ENCODE peak calls at places on chromosome 12, in eight cellular contexts. One of them, this sample, is unnamed.

GRCh38 chr12:63163542-63163941 is 12.5 kb upstream of the AVPR1A start:
- DNase-seq in ELR: no peak
- DNase-seq in GM12892: no peak
- DNase-seq in esophagus muscularis mucosa: no peak
- DNase-seq in right lobe of liver: no peak
- DNase-seq in AG08395: no peak
- DNase-seq in body of pancreas: no peak
- DNase-seq in naive thymus-derived CD8-positive, alpha-beta T cell: no peak
- DNase-seq in this sample: no peak

GRCh38 chr12:79725987-79726386 is 35.2 kb upstream of the PAWR start:
- DNase-seq in ELR: peak; percentile 92
- DNase-seq in GM12892: no peak
- DNase-seq in esophagus muscularis mucosa: no peak
- DNase-seq in right lobe of liver: no peak
- DNase-seq in AG08395: peak; percentile 66
- DNase-seq in body of pancreas: no peak
- DNase-seq in naive thymus-derived CD8-positive, alpha-beta T cell: no peak
- DNase-seq in this sample: no peak

GRCh38 chr12:101908395-101908794 is 31.0 kb downstream of the DRAM1 start:
- DNase-seq in ELR: no peak
- DNase-seq in GM12892: no peak
- DNase-seq in esophagus muscularis mucosa: no peak
- DNase-seq in right lobe of liver: no peak
- DNase-seq in AG08395: no peak
- DNase-seq in body of pancreas: peak; percentile 37
- DNase-seq in naive thymus-derived CD8-positive, alpha-beta T cell: no peak
- DNase-seq in this sample: no peak

GRCh38 chr12:54658306-54659264 is 10.4 kb upstream of the DCD start:
- DNase-seq in ELR: peak; percentile 54
- DNase-seq in GM12892: peak; percentile 41
- DNase-seq in esophagus muscularis mucosa: peak; percentile 86
- DNase-seq in right lobe of liver: no peak
- DNase-seq in AG08395: peak; percentile 55
- DNase-seq in body of pancreas: peak; percentile 69
- DNase-seq in naive thymus-derived CD8-positive, alpha-beta T cell: peak; percentile 8
- DNase-seq in this sample: no peak

GRCh38 chr12:3197131-3197818 is 120.1 kb downstream of the TSPAN9 start:
- DNase-seq in ELR: no peak
- DNase-seq in GM12892: no peak
- DNase-seq in esophagus muscularis mucosa: no peak
- DNase-seq in right lobe of liver: no peak
- DNase-seq in AG08395: no peak
- DNase-seq in body of pancreas: no peak
- DNase-seq in naive thymus-derived CD8-positive, alpha-beta T cell: no peak
- DNase-seq in this sample: no peak

GRCh38 chr12:40105265-40105514 is 691 bp downstream of the SLC2A13 start:
- DNase-seq in ELR: no peak
- DNase-seq in GM12892: no peak
- DNase-seq in esophagus muscularis mucosa: no peak
- DNase-seq in right lobe of liver: peak; percentile 75
- DNase-seq in AG08395: no peak
- DNase-seq in body of pancreas: no peak
- DNase-seq in naive thymus-derived CD8-positive, alpha-beta T cell: no peak
- DNase-seq in this sample: no peak

GRCh38 chr12:111406474-111407370 is 999 bp downstream of the SH2B3 start:
- DNase-seq in ELR: no peak
- DNase-seq in GM12892: no peak
- DNase-seq in esophagus muscularis mucosa: no peak
- DNase-seq in right lobe of liver: peak; percentile 76
- DNase-seq in AG08395: no peak
- DNase-seq in body of pancreas: no peak
- DNase-seq in naive thymus-derived CD8-positive, alpha-beta T cell: no peak
- DNase-seq in this sample: no peak

GRCh38 chr12:88650715-88651114 is 70.4 kb upstream of the KITLG start:
- DNase-seq in ELR: peak; percentile 23
- DNase-seq in GM12892: no peak
- DNase-seq in esophagus muscularis mucosa: no peak
- DNase-seq in right lobe of liver: no peak
- DNase-seq in AG08395: peak; percentile 64
- DNase-seq in body of pancreas: no peak
- DNase-seq in naive thymus-derived CD8-positive, alpha-beta T cell: no peak
- DNase-seq in this sample: no peak

GRCh38 chr12:109534456-109534855 is 38.8 kb downstream of the MMAB start:
- DNase-seq in ELR: no peak
- DNase-seq in GM12892: no peak
- DNase-seq in esophagus muscularis mucosa: no peak
- DNase-seq in right lobe of liver: no peak
- DNase-seq in AG08395: no peak
- DNase-seq in body of pancreas: no peak
- DNase-seq in naive thymus-derived CD8-positive, alpha-beta T cell: no peak
- DNase-seq in this sample: no peak